ENCODE peak calls at places on chromosomes 12 and 14, in seven cellular contexts. L is HL-60, D is omental fat pad, G is A549, I is Peyer's patch, Q is MCF 10A, A is suprapubic skin. C is an unnamed sample.

GRCh38 chr12:84653482-84653881 is 259.1 kb downstream of the SLC6A15 start:
- DNase-seq in L (no peak), D (no peak), G (no peak), I (no peak), Q (no peak), A (no peak), C (no peak)

GRCh38 chr14:77616133-77616453 is 344 bp downstream of the SPTLC2 start:
- DNase-seq in L (no peak), D (no peak), G (no peak), I (peak; percentile 51), Q (no peak), A (no peak), C (no peak)

GRCh38 chr12:69966409-69966808 is 141.4 kb downstream of the MYRFL start:
- DNase-seq in L (no peak), D (no peak), G (peak; percentile 47), I (peak; percentile 55), Q (peak; percentile 88), A (no peak), C (no peak)

GRCh38 chr14:97281741-97282140 is 484.6 kb downstream of the VRK1 start:
- DNase-seq in L (no peak), D (no peak), G (no peak), I (no peak), Q (no peak), A (no peak), C (no peak)

GRCh38 chr12:43117226-43117930 is 434.6 kb downstream of the ADAMTS20 start:
- DNase-seq in L (no peak), D (no peak), G (no peak), I (no peak), Q (no peak), A (no peak), C (no peak)

GRCh38 chr12:109840349-109841073 is 7.3 kb upstream of the TRPV4 start:
- DNase-seq in L (no peak), D (no peak), G (peak; percentile 74), I (peak; percentile 53), Q (peak; percentile 58), A (no peak), C (no peak)

GRCh38 chr14:90979451-90979850 is 81.0 kb downstream of the RPS6KA5 start:
- DNase-seq in L (no peak), D (no peak), G (no peak), I (no peak), Q (no peak), A (no peak), C (no peak)

GRCh38 chr14:92495041-92495440 is 18.5 kb upstream of the RIN3 start:
- DNase-seq in L (peak; percentile 65), D (no peak), G (peak; percentile 35), I (no peak), Q (peak; percentile 20), A (no peak), C (no peak)

GRCh38 chr14:53874704-53875103 is 81.9 kb downstream of the BMP4 start:
- DNase-seq in L (no peak), D (no peak), G (no peak), I (no peak), Q (no peak), A (no peak), C (no peak)

GRCh38 chr14:100654814-100655795 is 67.9 kb upstream of the BEGAIN start:
- DNase-seq in L (no peak), D (no peak), G (peak; percentile 30), I (peak; percentile 72), Q (no peak), A (no peak), C (peak; percentile 55)
- TF ChIP-seq CTCF in L (peak; percentile 75), D (peak; percentile 55), G (peak; percentile 89), I (peak; percentile 33), Q (peak; percentile 52), A (peak; percentile 61), C (peak; percentile 87)

GRCh38 chr12:118714051-118714460 is 267.3 kb upstream of the SRRM4 start:
- DNase-seq in L (peak; percentile 28), D (no peak), G (peak; percentile 60), I (no peak), Q (peak; percentile 1), A (no peak), C (peak; percentile 23)
- TF ChIP-seq CTCF in L (peak; percentile 29), D (no peak), G (peak; percentile 33), I (no peak), Q (no peak), A (no peak), C (peak; percentile 76)

GRCh38 chr14:58884442-58884841 is 246.7 kb downstream of the DACT1 start:
- DNase-seq in L (no peak), D (no peak), G (peak; percentile 13), I (no peak), Q (no peak), A (no peak), C (no peak)
- TF ChIP-seq CTCF in L (peak; percentile 8), D (no peak), G (peak; percentile 21), I (no peak), Q (no peak), A (no peak), C (peak; percentile 18)

GRCh38 chr12:45850302-45850701 is 120.8 kb downstream of the ARID2 start:
- DNase-seq in L (no peak), D (no peak), G (no peak), I (no peak), Q (no peak), A (no peak), C (no peak)

GRCh38 chr12:45852508-45852907 is 123.0 kb downstream of the ARID2 start:
- DNase-seq in L (no peak), D (no peak), G (no peak), I (no peak), Q (no peak), A (no peak), C (no peak)

GRCh38 chr12:45849289-45849688 is 119.8 kb downstream of the ARID2 start:
- DNase-seq in L (no peak), D (no peak), G (no peak), I (no peak), Q (no peak), A (no peak), C (no peak)

GRCh38 chr12:45853550-45853949 is 124.0 kb downstream of the ARID2 start:
- DNase-seq in L (no peak), D (no peak), G (no peak), I (no peak), Q (no peak), A (no peak), C (no peak)
- TF ChIP-seq CTCF in L (no peak), D (no peak), G (no peak), I (no peak), Q (no peak), A (no peak), C (no peak)

GRCh38 chr12:93990832-93991748 is 157.3 kb upstream of the PLXNC1 start:
- DNase-seq in L (no peak), D (no peak), G (peak; percentile 48), I (peak; percentile 59), Q (no peak), A (no peak), C (no peak)
- TF ChIP-seq CTCF in L (no peak), D (no peak), G (no peak), I (no peak), Q (no peak), A (no peak), C (peak; percentile 32)

GRCh38 chr14:72737560-72737943 is 156.3 kb downstream of the DPF3 start:
- DNase-seq in L (no peak), D (no peak), G (no peak), I (no peak), Q (no peak), A (no peak), C (no peak)

GRCh38 chr14:72739446-72740405 is 154.2 kb downstream of the DPF3 start:
- DNase-seq in L (no peak), D (no peak), G (no peak), I (no peak), Q (no peak), A (peak; percentile 41), C (no peak)

GRCh38 chr14:72738181-72738611 is 155.7 kb downstream of the DPF3 start:
- DNase-seq in L (no peak), D (no peak), G (no peak), I (no peak), Q (no peak), A (no peak), C (no peak)

GRCh38 chr14:72736348-72736747 is 157.6 kb downstream of the DPF3 start:
- DNase-seq in L (no peak), D (no peak), G (peak; percentile 31), I (no peak), Q (peak; percentile 24), A (peak; percentile 13), C (no peak)

GRCh38 chr14:72736791-72737559 is 156.9 kb downstream of the DPF3 start:
- DNase-seq in L (no peak), D (no peak), G (no peak), I (no peak), Q (no peak), A (peak; percentile 11), C (no peak)
- TF ChIP-seq CTCF in L (no peak), D (no peak), G (no peak), I (no peak), Q (no peak), A (no peak), C (no peak)

GRCh38 chr14:68050177-68050576 is 230.6 kb downstream of the RAD51B start:
- DNase-seq in L (no peak), D (no peak), G (no peak), I (no peak), Q (no peak), A (no peak), C (no peak)
- TF ChIP-seq CTCF in L (no peak), D (no peak), G (no peak), I (no peak), Q (no peak), A (no peak), C (no peak)

GRCh38 chr12:91406920-91407341 is 224.3 kb upstream of the DCN start:
- DNase-seq in L (no peak), D (no peak), G (peak; percentile 69), I (no peak), Q (peak; percentile 94), A (no peak), C (no peak)

GRCh38 chr12:91401190-91401589 is 218.6 kb upstream of the DCN start:
- DNase-seq in L (no peak), D (no peak), G (no peak), I (no peak), Q (no peak), A (no peak), C (no peak)

GRCh38 chr12:91400249-91400648 is 217.6 kb upstream of the DCN start:
- DNase-seq in L (no peak), D (no peak), G (no peak), I (no peak), Q (no peak), A (no peak), C (no peak)

DNA sequence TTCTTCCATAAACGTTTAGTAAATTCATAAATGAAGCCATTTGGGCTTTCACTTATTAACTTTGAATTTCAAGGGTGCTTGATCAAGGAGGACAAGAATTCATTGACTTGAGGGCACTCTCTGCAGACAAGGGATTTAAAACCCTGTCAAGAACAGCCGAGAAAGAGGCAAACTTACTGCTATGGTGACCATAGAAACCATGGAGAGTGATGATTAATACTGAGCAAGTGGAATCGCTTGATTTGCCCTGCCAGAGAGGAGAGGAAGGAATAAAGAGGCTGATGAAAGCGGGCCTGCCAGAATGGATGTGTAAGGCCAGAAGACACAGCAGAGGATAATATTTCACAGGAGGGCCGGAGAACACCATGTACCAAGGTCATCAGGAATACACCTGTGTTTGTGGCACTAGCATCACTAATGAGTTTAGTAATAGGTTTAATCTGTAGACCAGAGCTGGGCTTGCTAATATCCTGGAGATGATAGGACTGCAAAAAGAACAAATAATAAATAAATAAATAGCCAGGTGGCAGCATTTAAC is 221.8 kb upstream of the DCN start:
- DNase-seq in L (no peak), D (no peak), G (no peak), I (no peak), Q (no peak), A (no peak), C (no peak)
- TF ChIP-seq CTCF in L (no peak), D (no peak), G (no peak), I (no peak), Q (no peak), A (no peak), C (no peak)

C was measured in progenitor cell of endocrine pancreas.